ENCODE peak calls at places on chromosomes 13 and 19, in six cellular contexts. One of them, this sample, is unnamed.

GRCh38 chr13:43446126-43446525 is 340.6 kb downstream of the ENOX1 start:
- DNase-seq in HFFc6: no peak
- DNase-seq in CD4-positive, alpha-beta T cell: no peak
- DNase-seq in activated B cell treated with CpG ODN at 0.5 μM for 24 hours: no peak
- DNase-seq in neural progenitor cell: no peak
- DNase-seq in CD8-positive, alpha-beta T cell: no peak
- DNase-seq in this sample: no peak

GRCh38 chr19:6267552-6268381 is 12.0 kb downstream of the MLLT1 start:
- DNase-seq in activated B cell treated with CpG ODN at 0.5 μM for 24 hours: no peak
- DNase-seq in CD4-positive, alpha-beta T cell: no peak
- DNase-seq in HFFc6: no peak
- DNase-seq in CD8-positive, alpha-beta T cell: no peak
- DNase-seq in neural progenitor cell: no peak
- DNase-seq in this sample: no peak

GRCh38 chr19:40588110-40588854 is 11.6 kb downstream of the SHKBP1 start:
- DNase-seq in neural progenitor cell: no peak
- DNase-seq in CD8-positive, alpha-beta T cell: no peak
- DNase-seq in HFFc6: no peak
- DNase-seq in CD4-positive, alpha-beta T cell: no peak
- DNase-seq in activated B cell treated with CpG ODN at 0.5 μM for 24 hours: no peak
- DNase-seq in this sample: no peak

GRCh38 chr19:6228523-6229215 is 51.1 kb downstream of the MLLT1 start:
- DNase-seq in neural progenitor cell: peak; percentile 63
- DNase-seq in activated B cell treated with CpG ODN at 0.5 μM for 24 hours: no peak
- DNase-seq in CD4-positive, alpha-beta T cell: no peak
- DNase-seq in HFFc6: no peak
- DNase-seq in CD8-positive, alpha-beta T cell: no peak
- DNase-seq in this sample: no peak

GRCh38 chr19:32908641-32909190 is 39.1 kb upstream of the SLC7A9 start:
- DNase-seq in CD8-positive, alpha-beta T cell: no peak
- DNase-seq in HFFc6: no peak
- DNase-seq in activated B cell treated with CpG ODN at 0.5 μM for 24 hours: no peak
- DNase-seq in CD4-positive, alpha-beta T cell: no peak
- DNase-seq in neural progenitor cell: no peak
- DNase-seq in this sample: no peak

GRCh38 chr13:33910267-33910666 is 92.3 kb downstream of the RFC3 start:
- DNase-seq in CD4-positive, alpha-beta T cell: no peak
- DNase-seq in activated B cell treated with CpG ODN at 0.5 μM for 24 hours: no peak
- DNase-seq in neural progenitor cell: no peak
- DNase-seq in HFFc6: no peak
- DNase-seq in CD8-positive, alpha-beta T cell: no peak
- DNase-seq in this sample: no peak

GRCh38 chr19:32744555-32745325 is 25.2 kb downstream of the TDRD12 start:
- DNase-seq in neural progenitor cell: no peak
- DNase-seq in activated B cell treated with CpG ODN at 0.5 μM for 24 hours: no peak
- DNase-seq in HFFc6: no peak
- DNase-seq in CD4-positive, alpha-beta T cell: no peak
- DNase-seq in CD8-positive, alpha-beta T cell: no peak
- DNase-seq in this sample: no peak

GRCh38 chr19:45350477-45351058 is 10.0 kb downstream of the KLC3 start:
- DNase-seq in activated B cell treated with CpG ODN at 0.5 μM for 24 hours: no peak
- DNase-seq in CD4-positive, alpha-beta T cell: no peak
- DNase-seq in HFFc6: no peak
- DNase-seq in neural progenitor cell: no peak
- DNase-seq in CD8-positive, alpha-beta T cell: no peak
- DNase-seq in this sample: no peak

GRCh38 chr19:42563352-42564210 is 31.1 kb downstream of the CEACAM8 start:
- DNase-seq in activated B cell treated with CpG ODN at 0.5 μM for 24 hours: no peak
- DNase-seq in neural progenitor cell: peak; percentile 71
- DNase-seq in HFFc6: peak; percentile 49
- DNase-seq in CD8-positive, alpha-beta T cell: no peak
- DNase-seq in CD4-positive, alpha-beta T cell: no peak
- DNase-seq in this sample: peak; percentile 42
- TF ChIP-seq CTCF in activated B cell treated with CpG ODN at 0.5 μM for 24 hours: no peak
- TF ChIP-seq CTCF in neural progenitor cell: peak; percentile 71
- TF ChIP-seq CTCF in HFFc6: peak; percentile 77
- TF ChIP-seq CTCF in CD8-positive, alpha-beta T cell: peak; percentile 53
- TF ChIP-seq CTCF in CD4-positive, alpha-beta T cell: peak; percentile 68
- TF ChIP-seq CTCF in this sample: peak; percentile 64

GRCh38 chr13:55517312-55517711 is 1623.4 kb upstream of the PRR20A start:
- DNase-seq in activated B cell treated with CpG ODN at 0.5 μM for 24 hours: no peak
- DNase-seq in CD8-positive, alpha-beta T cell: no peak
- DNase-seq in CD4-positive, alpha-beta T cell: no peak
- DNase-seq in neural progenitor cell: peak; percentile 28
- DNase-seq in HFFc6: no peak
- DNase-seq in this sample: no peak
- TF ChIP-seq CTCF in activated B cell treated with CpG ODN at 0.5 μM for 24 hours: no peak
- TF ChIP-seq CTCF in CD8-positive, alpha-beta T cell: no peak
- TF ChIP-seq CTCF in CD4-positive, alpha-beta T cell: no peak
- TF ChIP-seq CTCF in neural progenitor cell: peak; percentile 69
- TF ChIP-seq CTCF in HFFc6: no peak
- TF ChIP-seq CTCF in this sample: no peak

GRCh38 chr13:51769455-51770127 is 34.4 kb downstream of the DHRS12 start:
- DNase-seq in activated B cell treated with CpG ODN at 0.5 μM for 24 hours: no peak
- DNase-seq in neural progenitor cell: no peak
- DNase-seq in CD8-positive, alpha-beta T cell: no peak
- DNase-seq in HFFc6: no peak
- DNase-seq in CD4-positive, alpha-beta T cell: no peak
- DNase-seq in this sample: no peak

GRCh38 chr13:51768976-51769375 is 35.0 kb downstream of the DHRS12 start:
- DNase-seq in neural progenitor cell: no peak
- DNase-seq in activated B cell treated with CpG ODN at 0.5 μM for 24 hours: no peak
- DNase-seq in CD8-positive, alpha-beta T cell: no peak
- DNase-seq in CD4-positive, alpha-beta T cell: no peak
- DNase-seq in HFFc6: no peak
- DNase-seq in this sample: no peak

GRCh38 chr13:51768378-51768921 is 35.5 kb downstream of the DHRS12 start:
- DNase-seq in CD8-positive, alpha-beta T cell: no peak
- DNase-seq in neural progenitor cell: peak; percentile 66
- DNase-seq in HFFc6: no peak
- DNase-seq in activated B cell treated with CpG ODN at 0.5 μM for 24 hours: no peak
- DNase-seq in CD4-positive, alpha-beta T cell: no peak
- DNase-seq in this sample: peak; percentile 21

GRCh38 chr13:51765142-51765515 is 38.8 kb downstream of the DHRS12 start:
- DNase-seq in neural progenitor cell: no peak
- DNase-seq in activated B cell treated with CpG ODN at 0.5 μM for 24 hours: no peak
- DNase-seq in CD8-positive, alpha-beta T cell: no peak
- DNase-seq in CD4-positive, alpha-beta T cell: no peak
- DNase-seq in HFFc6: no peak
- DNase-seq in this sample: no peak

DNA sequence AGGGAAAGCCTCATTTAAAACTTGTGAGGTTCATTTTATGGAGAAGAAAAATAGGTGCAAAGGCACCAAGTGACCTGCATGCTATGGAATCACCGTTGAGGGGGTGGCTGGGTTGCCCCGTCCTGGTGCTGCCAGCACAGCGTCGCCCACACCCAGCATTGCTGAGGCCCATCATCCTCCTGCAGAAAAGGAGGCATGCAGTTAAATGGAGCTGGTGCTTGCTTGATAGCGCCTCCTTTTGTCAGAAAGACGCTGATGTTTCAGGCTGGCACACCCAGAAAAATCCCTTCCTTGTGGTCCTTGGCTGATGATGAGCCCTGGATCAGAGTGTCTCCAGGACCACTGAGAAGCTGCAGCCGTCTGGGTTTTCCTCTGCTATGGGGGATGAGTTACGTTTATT is 36.9 kb downstream of the DHRS12 start:
- DNase-seq in activated B cell treated with CpG ODN at 0.5 μM for 24 hours: no peak
- DNase-seq in neural progenitor cell: peak; percentile 54
- DNase-seq in CD4-positive, alpha-beta T cell: no peak
- DNase-seq in CD8-positive, alpha-beta T cell: no peak
- DNase-seq in HFFc6: no peak
- DNase-seq in this sample: no peak
- TF ChIP-seq CTCF in activated B cell treated with CpG ODN at 0.5 μM for 24 hours: no peak
- TF ChIP-seq CTCF in neural progenitor cell: peak; percentile 53
- TF ChIP-seq CTCF in CD4-positive, alpha-beta T cell: no peak
- TF ChIP-seq CTCF in CD8-positive, alpha-beta T cell: no peak
- TF ChIP-seq CTCF in HFFc6: peak; percentile 48
- TF ChIP-seq CTCF in this sample: no peak

DNA sequence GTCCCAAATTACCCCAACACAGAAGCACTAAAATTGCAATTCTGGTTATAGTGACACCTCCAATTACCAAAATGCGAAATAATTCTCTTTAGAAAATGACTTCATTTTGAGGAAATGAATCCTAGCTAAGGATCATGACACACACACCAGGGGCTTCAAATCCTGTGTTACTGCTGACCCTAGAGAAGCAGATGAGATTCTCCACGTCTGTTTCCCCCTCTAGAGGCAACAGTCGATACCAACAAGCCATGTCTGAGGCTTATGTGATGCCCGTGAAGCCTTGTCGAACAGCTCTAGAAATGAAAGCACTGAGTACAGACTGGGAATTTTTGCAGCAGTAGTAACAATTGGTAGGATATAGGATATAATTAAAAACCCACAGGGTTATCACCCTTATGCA is 153.6 kb upstream of the TMTC4 start:
- DNase-seq in CD8-positive, alpha-beta T cell: no peak
- DNase-seq in neural progenitor cell: peak; percentile 70
- DNase-seq in CD4-positive, alpha-beta T cell: no peak
- DNase-seq in HFFc6: no peak
- DNase-seq in activated B cell treated with CpG ODN at 0.5 μM for 24 hours: no peak
- DNase-seq in this sample: no peak
- TF ChIP-seq CTCF in CD8-positive, alpha-beta T cell: no peak
- TF ChIP-seq CTCF in neural progenitor cell: peak; percentile 60
- TF ChIP-seq CTCF in CD4-positive, alpha-beta T cell: no peak
- TF ChIP-seq CTCF in HFFc6: no peak
- TF ChIP-seq CTCF in activated B cell treated with CpG ODN at 0.5 μM for 24 hours: no peak
- TF ChIP-seq CTCF in this sample: peak; percentile 23

GRCh38 chr13:46992383-46992952 is 95.6 kb upstream of the HTR2A start:
- DNase-seq in CD8-positive, alpha-beta T cell: no peak
- DNase-seq in neural progenitor cell: peak; percentile 11
- DNase-seq in HFFc6: no peak
- DNase-seq in CD4-positive, alpha-beta T cell: no peak
- DNase-seq in activated B cell treated with CpG ODN at 0.5 μM for 24 hours: no peak
- DNase-seq in this sample: no peak
- TF ChIP-seq CTCF in CD8-positive, alpha-beta T cell: no peak
- TF ChIP-seq CTCF in neural progenitor cell: peak; percentile 35
- TF ChIP-seq CTCF in HFFc6: peak; percentile 48
- TF ChIP-seq CTCF in CD4-positive, alpha-beta T cell: no peak
- TF ChIP-seq CTCF in activated B cell treated with CpG ODN at 0.5 μM for 24 hours: no peak
- TF ChIP-seq CTCF in this sample: no peak

GRCh38 chr13:113748101-113748861 is 10.7 kb upstream of the TMEM255B start:
- DNase-seq in HFFc6: no peak
- DNase-seq in CD4-positive, alpha-beta T cell: no peak
- DNase-seq in neural progenitor cell: no peak
- DNase-seq in activated B cell treated with CpG ODN at 0.5 μM for 24 hours: no peak
- DNase-seq in CD8-positive, alpha-beta T cell: no peak
- DNase-seq in this sample: no peak
- TF ChIP-seq CTCF in HFFc6: no peak
- TF ChIP-seq CTCF in CD4-positive, alpha-beta T cell: no peak
- TF ChIP-seq CTCF in neural progenitor cell: no peak
- TF ChIP-seq CTCF in activated B cell treated with CpG ODN at 0.5 μM for 24 hours: no peak
- TF ChIP-seq CTCF in CD8-positive, alpha-beta T cell: no peak
- TF ChIP-seq CTCF in this sample: no peak

GRCh38 chr13:50274181-50274580 is 258.9 kb downstream of the KCNRG start:
- DNase-seq in neural progenitor cell: no peak
- DNase-seq in activated B cell treated with CpG ODN at 0.5 μM for 24 hours: no peak
- DNase-seq in CD4-positive, alpha-beta T cell: no peak
- DNase-seq in CD8-positive, alpha-beta T cell: no peak
- DNase-seq in HFFc6: no peak
- DNase-seq in this sample: no peak

GRCh38 chr13:50267917-50268316 is 252.7 kb downstream of the KCNRG start:
- DNase-seq in HFFc6: no peak
- DNase-seq in CD8-positive, alpha-beta T cell: no peak
- DNase-seq in neural progenitor cell: no peak
- DNase-seq in CD4-positive, alpha-beta T cell: no peak
- DNase-seq in activated B cell treated with CpG ODN at 0.5 μM for 24 hours: no peak
- DNase-seq in this sample: no peak

DNA sequence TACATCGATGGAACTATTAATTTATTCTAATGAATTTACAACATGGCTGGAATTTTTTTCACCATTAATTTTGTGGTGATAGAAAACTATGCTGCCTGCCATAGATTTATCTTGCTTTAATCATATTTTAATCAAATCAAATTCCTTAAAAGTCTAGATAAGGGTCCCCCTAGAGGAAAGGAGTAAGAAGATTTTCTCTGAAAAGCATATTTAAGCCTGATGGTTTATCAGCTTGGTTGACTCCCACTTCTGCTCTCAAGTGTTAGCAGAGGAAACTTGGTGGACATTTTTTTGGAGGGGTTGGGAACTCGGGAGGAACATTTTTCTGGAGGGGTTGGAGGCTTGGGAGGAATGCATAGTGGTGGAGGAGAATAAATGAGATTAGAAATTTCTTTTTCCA is 253.3 kb downstream of the KCNRG start:
- DNase-seq in CD4-positive, alpha-beta T cell: no peak
- DNase-seq in activated B cell treated with CpG ODN at 0.5 μM for 24 hours: no peak
- DNase-seq in HFFc6: no peak
- DNase-seq in CD8-positive, alpha-beta T cell: no peak
- DNase-seq in neural progenitor cell: no peak
- DNase-seq in this sample: no peak
- TF ChIP-seq CTCF in CD4-positive, alpha-beta T cell: peak; percentile 9
- TF ChIP-seq CTCF in activated B cell treated with CpG ODN at 0.5 μM for 24 hours: no peak
- TF ChIP-seq CTCF in HFFc6: peak; percentile 43
- TF ChIP-seq CTCF in CD8-positive, alpha-beta T cell: no peak
- TF ChIP-seq CTCF in neural progenitor cell: no peak
- TF ChIP-seq CTCF in this sample: no peak

This sample was measured in nephron progenitor cell.